ENCODE peak calls at places on chromosome 2, in ten cellular contexts. H is endothelial cell of umbilical vein, W is spleen, K is stomach, E is bronchial epithelial cell, C is cardiac muscle cell, T is fibroblast of lung, B is AG04449, Q is kidney epithelial cell, I is thoracic aorta. U is an unnamed sample.

GRCh38 chr2:126317797-126318431 is 338.0 kb upstream of the GYPC start:
- DNase-seq in Q (no peak), B (no peak), W (no peak), K (no peak), I (no peak), H (no peak), C (no peak), T (no peak), E (no peak), U (no peak)

GRCh38 chr2:8376603-8377423 is 305.0 kb upstream of the ID2 start:
- DNase-seq in H (no peak), Q (no peak), K (no peak), T (peak; percentile 16), I (no peak), B (no peak), C (no peak), W (no peak), E (no peak), U (no peak)

GRCh38 chr2:179275280-179276013 is 10.8 kb upstream of the SESTD1 start:
- DNase-seq in K (no peak), C (no peak), T (peak; percentile 11), B (no peak), E (no peak), I (no peak), H (no peak), W (no peak), Q (no peak), U (no peak)

GRCh38 chr2:6896930-6897759 is 19.6 kb downstream of the RSAD2 start:
- DNase-seq in T (peak; percentile 40), E (peak; percentile 32), B (no peak), K (no peak), C (peak; percentile 36), H (peak; percentile 62), Q (no peak), W (no peak), I (no peak), U (peak; percentile 50)

GRCh38 chr2:105458076-105458475 is 59.2 kb upstream of the FHL2 start:
- DNase-seq in Q (no peak), I (no peak), W (no peak), B (no peak), T (no peak), C (no peak), E (no peak), H (no peak), K (no peak), U (no peak)

GRCh38 chr2:201419057-201419635 is 32.1 kb downstream of the TRAK2 start:
- DNase-seq in C (no peak), B (no peak), I (no peak), W (no peak), T (no peak), H (peak; percentile 44), E (peak; percentile 30), K (no peak), Q (no peak), U (no peak)

GRCh38 chr2:101401906-101402305 is 14.6 kb upstream of the CREG2 start:
- DNase-seq in E (no peak), T (no peak), B (no peak), W (no peak), C (no peak), K (no peak), H (no peak), I (no peak), Q (no peak), U (no peak)

GRCh38 chr2:190800528-190800927 is 80.1 kb upstream of the GLS start:
- DNase-seq in Q (no peak), E (peak; percentile 55), H (peak; percentile 31), C (no peak), B (no peak), I (no peak), K (no peak), W (no peak), T (peak; percentile 45), U (no peak)

GRCh38 chr2:861655-862355 is 88.8 kb upstream of the SNTG2 start:
- DNase-seq in H (no peak), E (no peak), W (no peak), C (no peak), K (no peak), T (no peak), B (no peak), Q (no peak), I (no peak), U (no peak)

GRCh38 chr2:190137561-190137960 is 75.0 kb upstream of the MSTN start:
- DNase-seq in E (no peak), I (no peak), B (no peak), W (no peak), K (no peak), Q (no peak), T (peak; percentile 7), C (no peak), H (no peak), U (peak; percentile 49)

GRCh38 chr2:189751080-189751658 is 11.4 kb downstream of the OSGEPL1 start:
- DNase-seq in T (peak; percentile 7), K (peak; percentile 32), C (peak; percentile 47), H (peak; percentile 40), Q (no peak), B (no peak), I (no peak), E (peak; percentile 29), W (no peak), U (peak; percentile 7)

GRCh38 chr2:64124168-64124567 is 20.1 kb downstream of the PELI1 start:
- DNase-seq in H (no peak), C (no peak), T (no peak), Q (no peak), I (no peak), K (no peak), E (no peak), B (no peak), W (no peak), U (peak; percentile 41)

GRCh38 chr2:64123740-64124139 is 20.5 kb downstream of the PELI1 start:
- DNase-seq in T (no peak), C (no peak), Q (no peak), I (no peak), E (no peak), W (no peak), B (no peak), K (no peak), H (no peak), U (no peak)

GRCh38 chr2:64120928-64121327 is 23.3 kb downstream of the PELI1 start:
- DNase-seq in W (no peak), Q (no peak), T (no peak), I (no peak), K (no peak), H (no peak), B (no peak), C (no peak), E (peak; percentile 83), U (no peak)

GRCh38 chr2:64124571-64124970 is 19.6 kb downstream of the PELI1 start:
- DNase-seq in K (no peak), B (no peak), H (no peak), Q (no peak), T (no peak), I (no peak), W (no peak), C (no peak), E (no peak), U (peak; percentile 61)

DNA sequence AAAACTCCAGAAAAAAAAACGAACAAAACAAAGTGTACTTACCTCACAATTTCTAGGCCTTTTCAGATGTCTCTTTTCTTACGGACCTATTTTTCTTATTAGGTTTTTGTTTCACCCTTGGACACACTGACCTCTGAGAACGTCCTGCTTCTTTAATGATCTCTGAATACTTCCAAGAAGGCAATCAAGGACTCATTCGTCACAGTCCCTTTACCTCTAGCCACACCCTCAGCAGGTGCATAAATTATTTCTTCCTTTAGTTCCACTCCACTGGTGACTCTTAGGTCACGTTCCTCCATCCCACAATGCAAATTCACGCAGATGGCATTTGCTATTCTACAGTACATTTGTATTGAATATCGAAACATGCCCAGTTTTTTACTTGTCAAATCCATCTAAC is 21.9 kb downstream of the PELI1 start:
- DNase-seq in I (no peak), T (no peak), C (no peak), H (no peak), K (no peak), E (no peak), W (no peak), Q (no peak), B (no peak), U (no peak)
- H3K4me3 ChIP-seq in I (no peak overlapping the region), T (no peak overlapping the region), C (no peak overlapping the region), H (no peak overlapping the region), K (no peak overlapping the region), E (no peak overlapping the region), W (no peak overlapping the region), Q (no peak overlapping the region), B (no peak overlapping the region), U (no peak overlapping the region)

DNA sequence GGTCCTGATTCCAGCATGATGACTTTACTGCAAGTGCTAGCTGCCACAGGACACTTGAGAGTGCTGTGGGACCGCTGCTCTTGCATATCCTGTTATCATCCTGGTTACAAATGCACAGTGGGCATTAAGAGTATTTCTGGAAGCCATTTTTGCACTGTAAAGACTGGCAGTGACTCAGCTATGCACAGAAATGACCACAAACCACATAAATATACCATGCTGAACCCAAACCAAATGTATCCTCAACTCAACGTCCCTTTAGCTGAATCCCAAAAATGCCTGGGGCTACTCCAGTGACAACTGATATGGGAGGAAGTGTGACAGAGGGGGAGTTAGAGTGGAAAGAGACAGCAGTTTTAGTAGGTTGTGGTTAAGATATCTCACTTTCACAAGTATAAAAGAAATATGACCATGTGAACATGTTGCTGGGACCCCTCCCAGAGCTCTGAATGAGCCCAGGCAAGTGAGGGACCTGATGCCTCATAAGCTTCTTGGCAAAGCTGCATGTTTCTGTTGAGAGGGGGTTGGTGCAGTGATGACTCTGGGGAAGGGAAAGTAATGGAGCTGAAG is 37.3 kb downstream of the RHBDD1 start:
- DNase-seq in C (no peak), T (peak; percentile 37), K (no peak), H (no peak), B (no peak), Q (no peak), I (no peak), E (no peak), W (no peak), U (peak; percentile 47)
- TF ChIP-seq CTCF in C (no peak), T (no peak), K (no peak), H (no peak), B (no peak), Q (no peak), I (no peak), E (no peak), W (no peak), U (no peak)

GRCh38 chr2:67393237-67393636 is 3.9 kb upstream of the ETAA1 start:
- DNase-seq in K (no peak), C (no peak), B (no peak), E (peak; percentile 8), T (no peak), H (no peak), Q (no peak), I (no peak), W (no peak), U (peak; percentile 20)
- H3K4me3 ChIP-seq in K (no peak overlapping the region), C (no peak overlapping the region), B (no peak overlapping the region), E (no peak overlapping the region), T (no peak overlapping the region), H (no peak overlapping the region), Q (no peak overlapping the region), I (no peak overlapping the region), W (no peak overlapping the region), U (no peak overlapping the region)

GRCh38 chr2:155703917-155704316 is 628.6 kb downstream of the NR4A2 start:
- DNase-seq in B (no peak), Q (no peak), C (no peak), H (no peak), K (no peak), I (no peak), T (no peak), W (no peak), E (no peak), U (no peak)

GRCh38 chr2:155703048-155703447 is 629.5 kb downstream of the NR4A2 start:
- DNase-seq in H (no peak), W (no peak), C (no peak), Q (no peak), B (no peak), T (no peak), E (no peak), I (no peak), K (no peak), U (no peak)

GRCh38 chr2:155708052-155708451 is 624.5 kb downstream of the NR4A2 start:
- DNase-seq in C (no peak), I (no peak), W (no peak), H (no peak), B (no peak), K (no peak), E (peak; percentile 13), Q (no peak), T (no peak), U (no peak)
- TF ChIP-seq CTCF in C (no peak), I (no peak), W (no peak), H (no peak), B (no peak), K (no peak), E (peak; percentile 26), Q (no peak), T (no peak), U (no peak)

U was measured in foreskin fibroblast.